ENCODE peak calls at places on chromosome 10, in four cellular contexts. M is fibroblast of lung, K is NAMALWA, E is nephron progenitor cell. R is an unnamed sample.

GRCh38 chr10:86287966-86288579 is 78.5 kb downstream of the GRID1 start:
- DNase-seq in M (no peak), K (peak), E (no peak), R (no peak)

GRCh38 chr10:22712959-22713852 is 1.2 kb downstream of the PIP4K2A start:
- DNase-seq in M (no peak), K (peak), E (peak), R (no peak)

GRCh38 chr10:43120948-43121290 is 17.3 kb upstream of the CSGALNACT2 start:
- DNase-seq in M (peak), K (peak), E (no peak), R (no peak)

GRCh38 chr10:94991243-94991888 is 52.9 kb downstream of the CYP2C9 start:
- DNase-seq in M (no peak), K (no peak), E (no peak), R (no peak)

GRCh38 chr10:75388082-75388481 is 13.5 kb downstream of the ZNF503 start:
- DNase-seq in M (no peak), K (no peak), E (no peak), R (no peak)

GRCh38 chr10:61669161-61669755 is 6.5 kb downstream of the CABCOCO1 start:
- DNase-seq in M (no peak), K (no peak), E (no peak), R (no peak)

GRCh38 chr10:43687373-43687772 is 38.7 kb upstream of the ZNF32 start:
- DNase-seq in M (no peak), K (no peak), E (no peak), R (no peak)

GRCh38 chr10:75335983-75336382 is 65.6 kb downstream of the ZNF503 start:
- DNase-seq in M (no peak), K (no peak), E (no peak), R (no peak)

GRCh38 chr10:125820705-125821104 is 2.4 kb downstream of the UROS start:
- DNase-seq in M (no peak), K (no peak), E (no peak), R (no peak)

GRCh38 chr10:3186365-3186764 is 13.8 kb upstream of the PITRM1 start:
- DNase-seq in M (no peak), K (no peak), E (no peak), R (no peak)

GRCh38 chr10:86922553-86922961 is 34.9 kb downstream of the MMRN2 start:
- DNase-seq in M (no peak), K (no peak), E (no peak), R (no peak)

GRCh38 chr10:58174831-58175230 is 92.9 kb downstream of the IPMK start:
- DNase-seq in M (no peak), K (no peak), E (no peak), R (no peak)

GRCh38 chr10:130969700-130970099 is 341.8 kb downstream of the TCERG1L start:
- DNase-seq in M (no peak), K (no peak), E (no peak), R (no peak)

GRCh38 chr10:89327803-89328441 is at the start of gene IFIT3:
- DNase-seq in M (peak), K (peak), E (peak), R (peak)